ENCODE peak calls at places on chromosomes 16 and 17, in ten cellular contexts. B is AG10803, M is cardiac fibroblast, N is sigmoid colon, V is tibial nerve, P is GM12865, D is thoracic aorta, A is A549, F is colonic mucosa, I is ascending aorta. Q is an unnamed sample.

GRCh38 chr16:54059319-54059718 is 227.3 kb downstream of the IRX3 start:
- DNase-seq in B (no peak), M (no peak), N (no peak), V (no peak), P (no peak), D (no peak), A (no peak), F (no peak), I (no peak), Q (no peak)

GRCh38 chr17:42519546-42520444 is 16.2 kb upstream of the NAGLU start:
- DNase-seq in B (peak), M (peak), N (peak), V (peak), P (no peak), D (peak), A (peak), F (peak), I (peak), Q (peak)

GRCh38 chr16:72426416-72426815 is 254.5 kb upstream of the PMFBP1 start:
- DNase-seq in B (no peak), M (no peak), N (no peak), V (no peak), P (no peak), D (no peak), A (no peak), F (no peak), I (no peak), Q (no peak)

GRCh38 chr16:89860747-89861304 is 12.6 kb upstream of the TCF25 start:
- DNase-seq in B (peak), M (peak), N (no peak), V (peak), P (peak), D (no peak), A (peak), F (peak), I (no peak), Q (no peak)

GRCh38 chr16:11165349-11165748 is 90.7 kb downstream of the SOCS1 start:
- DNase-seq in B (no peak), M (no peak), N (no peak), V (no peak), P (no peak), D (no peak), A (no peak), F (no peak), I (no peak), Q (no peak)

GRCh38 chr17:3594056-3594810 is 15.0 kb downstream of the TRPV1 start:
- DNase-seq in B (peak), M (peak), N (no peak), V (peak), P (no peak), D (no peak), A (no peak), F (no peak), I (no peak), Q (peak)

GRCh38 chr17:36980281-36980761 is 31.6 kb downstream of the AATF start:
- DNase-seq in B (no peak), M (peak), N (no peak), V (no peak), P (no peak), D (no peak), A (peak), F (no peak), I (no peak), Q (no peak)

GRCh38 chr17:55354941-55355340 is 66.7 kb downstream of the MMD start:
- DNase-seq in B (no peak), M (no peak), N (no peak), V (no peak), P (no peak), D (no peak), A (no peak), F (no peak), I (no peak), Q (no peak)

GRCh38 chr16:73154063-73154870 is 106.3 kb upstream of the ZFHX3 start:
- DNase-seq in B (no peak), M (no peak), N (peak), V (peak), P (no peak), D (no peak), A (no peak), F (no peak), I (peak), Q (no peak)

GRCh38 chr16:72568502-72568901 is 396.5 kb upstream of the PMFBP1 start:
- DNase-seq in B (no peak), M (no peak), N (no peak), V (no peak), P (no peak), D (no peak), A (no peak), F (no peak), I (no peak), Q (no peak)

GRCh38 chr17:47253541-47254402 is at the start of gene ITGB3:
- DNase-seq in B (peak), M (peak), N (peak), V (peak), P (peak), D (no peak), A (peak), F (peak), I (peak), Q (no peak)

GRCh38 chr17:57519199-57519598 is 225.9 kb downstream of the CCDC182 start:
- DNase-seq in B (no peak), M (peak), N (no peak), V (no peak), P (no peak), D (no peak), A (peak), F (no peak), I (no peak), Q (peak)

GRCh38 chr16:25009822-25010221 is 5.3 kb downstream of the ARHGAP17 start:
- DNase-seq in B (peak), M (no peak), N (no peak), V (no peak), P (no peak), D (no peak), A (no peak), F (no peak), I (peak), Q (no peak)

GRCh38 chr17:41413982-41414381 is 10.4 kb downstream of the KRT37 start:
- DNase-seq in B (no peak), M (no peak), N (no peak), V (no peak), P (no peak), D (no peak), A (no peak), F (no peak), I (no peak), Q (no peak)

GRCh38 chr16:10517868-10518267 is 62.5 kb downstream of the EMP2 start:
- DNase-seq in B (no peak), M (no peak), N (peak), V (no peak), P (no peak), D (no peak), A (no peak), F (no peak), I (no peak), Q (no peak)

GRCh38 chr17:30340957-30341356 is 7.1 kb upstream of the TMIGD1 start:
- DNase-seq in B (no peak), M (peak), N (no peak), V (no peak), P (no peak), D (no peak), A (no peak), F (no peak), I (no peak), Q (no peak)

GRCh38 chr17:67500261-67500660 is 123.2 kb downstream of the PITPNC1 start:
- DNase-seq in B (no peak), M (peak), N (no peak), V (no peak), P (no peak), D (no peak), A (peak), F (no peak), I (no peak), Q (no peak)

GRCh38 chr17:81287741-81288430 is 7.2 kb downstream of the SLC38A10 start:
- DNase-seq in B (no peak), M (no peak), N (no peak), V (no peak), P (no peak), D (no peak), A (no peak), F (no peak), I (no peak), Q (no peak)

GRCh38 chr16:20263138-20263855 is 64.0 kb downstream of the GP2 start:
- DNase-seq in B (no peak), M (no peak), N (no peak), V (no peak), P (no peak), D (no peak), A (no peak), F (no peak), I (no peak), Q (no peak)

GRCh38 chr17:68840073-68840472 is 115.1 kb downstream of the ABCA8 start:
- DNase-seq in B (peak), M (no peak), N (no peak), V (no peak), P (no peak), D (no peak), A (no peak), F (no peak), I (no peak), Q (no peak)

GRCh38 chr17:32878211-32878610 is 1.3 kb upstream of the MYO1D start:
- DNase-seq in B (peak), M (peak), N (peak), V (peak), P (no peak), D (peak), A (no peak), F (no peak), I (peak), Q (no peak)

GRCh38 chr17:27241346-27241946 is 52.5 kb upstream of the WSB1 start:
- DNase-seq in B (peak), M (peak), N (no peak), V (no peak), P (peak), D (no peak), A (peak), F (no peak), I (no peak), Q (peak)

GRCh38 chr16:3158014-3158497 is 23.2 kb downstream of the ZNF213 start:
- DNase-seq in B (no peak), M (no peak), N (no peak), V (no peak), P (no peak), D (no peak), A (no peak), F (peak), I (no peak), Q (no peak)

GRCh38 chr17:53134546-53134945 is 688.2 kb upstream of the KIF2B start:
- DNase-seq in B (no peak), M (no peak), N (no peak), V (no peak), P (no peak), D (no peak), A (no peak), F (no peak), I (no peak), Q (no peak)

GRCh38 chr16:75644240-75645012 is 3.0 kb downstream of the KARS1 start:
- DNase-seq in B (no peak), M (no peak), N (no peak), V (no peak), P (no peak), D (no peak), A (no peak), F (no peak), I (no peak), Q (no peak)

GRCh38 chr16:15986261-15986660 is 36.8 kb downstream of the ABCC1 start:
- DNase-seq in B (no peak), M (no peak), N (no peak), V (no peak), P (no peak), D (no peak), A (no peak), F (no peak), I (no peak), Q (no peak)

GRCh38 chr17:8925141-8925540 is 40.4 kb downstream of the PIK3R5 start:
- DNase-seq in B (no peak), M (no peak), N (no peak), V (no peak), P (no peak), D (no peak), A (no peak), F (no peak), I (no peak), Q (no peak)

GRCh38 chr16:14284930-14285541 is 213.9 kb downstream of the MRTFB start:
- DNase-seq in B (peak), M (peak), N (peak), V (peak), P (peak), D (no peak), A (peak), F (no peak), I (no peak), Q (no peak)

GRCh38 chr16:25449802-25450201 is 192.2 kb upstream of the ZKSCAN2 start:
- DNase-seq in B (no peak), M (no peak), N (no peak), V (no peak), P (no peak), D (no peak), A (no peak), F (no peak), I (no peak), Q (no peak)

GRCh38 chr16:50396770-50397525 is 28.2 kb upstream of the BRD7 start:
- DNase-seq in B (no peak), M (peak), N (no peak), V (no peak), P (no peak), D (no peak), A (peak), F (no peak), I (peak), Q (peak)

GRCh38 chr17:57603978-57604377 is 141.1 kb downstream of the CCDC182 start:
- DNase-seq in B (no peak), M (no peak), N (no peak), V (no peak), P (peak), D (no peak), A (no peak), F (no peak), I (no peak), Q (no peak)

GRCh38 chr16:29804455-29805231 is 1.7 kb upstream of the MAZ start:
- DNase-seq in B (peak), M (peak), N (peak), V (peak), P (no peak), D (no peak), A (no peak), F (peak), I (no peak), Q (no peak)

GRCh38 chr16:19486744-19487325 is 35.1 kb downstream of the GDE1 start:
- DNase-seq in B (no peak), M (no peak), N (no peak), V (no peak), P (no peak), D (no peak), A (peak), F (no peak), I (peak), Q (no peak)

GRCh38 chr16:86554599-86554916 is 477 bp downstream of the MTHFSD start:
- DNase-seq in B (no peak), M (no peak), N (no peak), V (no peak), P (no peak), D (no peak), A (no peak), F (no peak), I (no peak), Q (no peak)

GRCh38 chr17:67999291-67999911 is 3.1 kb upstream of the C17orf58 start:
- DNase-seq in B (peak), M (peak), N (no peak), V (no peak), P (no peak), D (no peak), A (no peak), F (no peak), I (peak), Q (no peak)

GRCh38 chr17:60137731-60138130 is 12.0 kb upstream of the CA4 start:
- DNase-seq in B (no peak), M (no peak), N (peak), V (no peak), P (no peak), D (no peak), A (no peak), F (no peak), I (no peak), Q (no peak)

GRCh38 chr16:4468972-4469371 is 5.5 kb downstream of the NMRAL1 start:
- DNase-seq in B (no peak), M (no peak), N (no peak), V (no peak), P (no peak), D (no peak), A (no peak), F (no peak), I (no peak), Q (no peak)

GRCh38 chr16:66948034-66948821 is 12.8 kb upstream of the CES3 start:
- DNase-seq in B (no peak), M (no peak), N (no peak), V (no peak), P (no peak), D (no peak), A (no peak), F (no peak), I (no peak), Q (no peak)
- H3K4me3 ChIP-seq in B (peak), M (peak), N (peak), V (peak), P (peak), D (peak), A (no peak), F (peak), I (peak), Q (peak)

GRCh38 chr16:7364054-7364407 is 31.4 kb downstream of the RBFOX1 start:
- DNase-seq in B (no peak), M (no peak), N (no peak), V (no peak), P (no peak), D (no peak), A (no peak), F (no peak), I (no peak), Q (no peak)

GRCh38 chr16:7363397-7364053 is 30.9 kb downstream of the RBFOX1 start:
- DNase-seq in B (no peak), M (no peak), N (no peak), V (no peak), P (no peak), D (no peak), A (no peak), F (no peak), I (no peak), Q (no peak)

GRCh38 chr16:7361416-7362129 is 28.9 kb downstream of the RBFOX1 start:
- DNase-seq in B (no peak), M (no peak), N (no peak), V (no peak), P (no peak), D (no peak), A (no peak), F (no peak), I (no peak), Q (no peak)

GRCh38 chr16:7366041-7366440 is 33.4 kb downstream of the RBFOX1 start:
- DNase-seq in B (no peak), M (no peak), N (no peak), V (no peak), P (no peak), D (no peak), A (no peak), F (no peak), I (no peak), Q (no peak)

GRCh38 chr16:7362231-7362630 is 29.6 kb downstream of the RBFOX1 start:
- DNase-seq in B (no peak), M (no peak), N (no peak), V (no peak), P (no peak), D (no peak), A (no peak), F (no peak), I (no peak), Q (no peak)
- TF ChIP-seq CTCF in B (no peak), M (no peak), N (no peak), V (no peak), P (no peak), D (no peak), A (no peak), F (no peak), I (no peak), Q (no peak)

DNA sequence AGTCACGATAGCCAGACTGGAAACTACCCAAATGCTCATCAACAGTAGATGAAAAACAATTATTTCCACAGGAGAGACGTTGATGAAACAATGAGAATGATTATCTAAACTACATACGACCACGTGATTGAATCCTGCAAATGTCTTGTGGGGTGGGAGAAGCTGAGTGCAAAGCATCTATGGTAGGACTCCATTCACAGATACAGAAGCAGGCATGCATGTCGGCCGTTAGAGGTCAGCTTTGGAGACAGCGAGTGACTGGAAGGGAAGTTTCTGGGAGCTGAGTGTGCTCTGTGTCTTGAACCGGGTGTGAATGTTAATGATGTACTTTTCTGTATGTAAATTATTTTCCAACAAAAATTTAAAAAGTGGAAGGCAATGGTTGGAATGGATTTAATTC is 71.5 kb upstream of the DNAJA2 start:
- DNase-seq in B (peak), M (peak), N (no peak), V (no peak), P (no peak), D (no peak), A (no peak), F (no peak), I (no peak), Q (no peak)
- H3K4me3 ChIP-seq in B (no peak), M (no peak), N (no peak), V (no peak), P (no peak), D (no peak), A (no peak), F (no peak), I (no peak), Q (no peak)

DNA sequence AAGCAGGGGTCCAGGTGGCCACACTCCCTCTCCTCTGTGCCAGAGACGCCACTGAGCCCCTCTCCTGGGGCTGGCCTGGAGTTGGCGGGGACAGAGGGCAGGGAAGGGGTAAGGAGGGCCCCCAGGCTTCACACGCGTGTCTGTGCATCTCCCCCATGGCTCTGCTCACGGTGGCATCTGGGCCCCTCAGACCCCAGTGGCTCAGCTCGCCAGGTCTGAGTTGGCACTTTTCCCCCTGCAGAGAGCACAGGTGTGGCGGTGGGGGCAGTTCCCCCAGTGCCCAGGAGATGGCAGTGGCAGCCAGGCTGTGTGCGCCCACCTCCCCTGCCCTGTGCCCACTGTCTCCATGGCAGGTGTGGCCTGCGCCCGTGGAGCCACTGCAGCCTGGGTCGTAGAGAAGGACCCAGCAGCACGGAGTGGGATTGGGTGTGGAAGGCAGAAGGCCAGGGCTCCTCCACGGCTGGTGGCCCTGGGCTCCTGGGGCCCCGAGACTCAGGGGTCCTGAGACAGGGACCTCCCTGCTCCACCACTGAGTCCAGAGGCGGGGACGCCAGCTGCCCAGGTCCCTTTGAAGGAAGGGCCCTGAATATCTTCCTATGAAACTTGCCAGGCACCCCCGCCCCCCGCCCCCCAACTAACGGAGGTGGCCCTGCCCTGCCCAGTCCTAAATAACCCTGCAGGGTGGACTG is 4.3 kb upstream of the APRT start:
- DNase-seq in B (no peak), M (no peak), N (no peak), V (no peak), P (peak), D (no peak), A (peak), F (peak), I (no peak), Q (no peak)
- TF ChIP-seq CTCF in B (peak), M (peak), N (peak), V (peak), P (peak), D (peak), A (peak), F (peak), I (peak), Q (peak)

DNA sequence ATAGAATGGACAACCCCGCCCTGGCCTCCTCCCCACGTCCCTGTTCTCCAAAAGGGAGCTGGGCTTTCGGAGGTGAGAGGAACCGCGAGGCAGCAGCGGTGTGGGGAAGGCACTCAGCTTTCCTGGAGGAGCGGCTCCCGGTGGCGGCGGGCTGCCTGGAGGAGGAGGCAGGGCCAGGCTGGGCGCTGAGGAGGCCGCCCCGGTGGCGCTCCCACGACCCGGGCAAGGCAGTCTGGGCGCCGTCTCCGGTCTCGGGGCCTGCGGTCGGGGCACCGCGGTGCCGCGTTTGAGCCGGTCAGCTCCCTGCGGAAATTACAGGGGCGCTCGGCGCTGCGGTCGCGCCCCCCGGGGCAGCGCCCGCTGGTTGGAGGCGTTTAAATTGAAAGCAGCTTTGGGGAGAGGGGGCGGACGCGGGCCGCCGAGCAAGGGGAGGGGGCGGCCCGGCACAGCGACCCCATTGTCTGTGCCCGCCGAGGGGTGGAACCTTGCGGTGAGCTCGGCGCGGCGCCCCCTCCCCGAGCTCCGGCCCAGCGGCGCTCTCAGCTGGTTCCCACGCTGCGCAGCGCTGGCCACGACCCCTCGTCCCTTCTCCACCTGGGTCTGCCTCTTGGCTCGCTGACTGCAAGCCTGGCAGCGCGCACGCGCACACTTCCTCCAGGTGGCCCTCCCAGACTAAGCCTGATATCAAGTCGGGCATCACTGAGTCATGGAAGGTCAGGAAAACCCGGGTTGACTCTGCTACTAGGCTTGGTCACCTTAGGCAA is 58.7 kb upstream of the DLX4 start:
- DNase-seq in B (no peak), M (peak), N (no peak), V (no peak), P (no peak), D (no peak), A (peak), F (no peak), I (no peak), Q (no peak)
- H3K4me3 ChIP-seq in B (no peak), M (no peak), N (peak), V (no peak), P (no peak), D (peak), A (peak), F (no peak), I (no peak), Q (peak)

GRCh38 chr17:34252138-34252889 is 2.8 kb upstream of the CCL2 start:
- DNase-seq in B (peak), M (peak), N (peak), V (peak), P (peak), D (peak), A (peak), F (peak), I (peak), Q (peak)
- TF ChIP-seq CTCF in B (no peak), M (no peak), N (no peak), V (no peak), P (no peak), D (no peak), A (no peak), F (no peak), I (no peak), Q (no peak)

Q was measured in kidney epithelial cell.